ENCODE peak calls at places on chromosomes 6 and 20, in four cellular contexts. One of them, this sample, is unnamed.

GRCh38 chr6:16725145-16725864 is 36.0 kb downstream of the ATXN1 start:
- DNase-seq in BJ: peak; percentile 73
- DNase-seq in activated naive CD8-positive, alpha-beta T cell treated with anti-CD3 and anti-CD28 coated beads, Interleukin-2, amount 50 U/mL, for 24 hours: no peak
- DNase-seq in GM03348: peak; percentile 66
- DNase-seq in this sample: no peak

GRCh38 chr6:113412589-113413367 is 444.4 kb upstream of the MARCKS start:
- DNase-seq in BJ: no peak
- DNase-seq in activated naive CD8-positive, alpha-beta T cell treated with anti-CD3 and anti-CD28 coated beads, Interleukin-2, amount 50 U/mL, for 24 hours: no peak
- DNase-seq in GM03348: no peak
- DNase-seq in this sample: no peak

GRCh38 chr20:44593721-44594120 is 11.3 kb downstream of the PKIG start:
- DNase-seq in BJ: no peak
- DNase-seq in activated naive CD8-positive, alpha-beta T cell treated with anti-CD3 and anti-CD28 coated beads, Interleukin-2, amount 50 U/mL, for 24 hours: no peak
- DNase-seq in GM03348: no peak
- DNase-seq in this sample: no peak

GRCh38 chr6:85163553-85163952 is 286.3 kb upstream of the NT5E start:
- DNase-seq in BJ: no peak
- DNase-seq in activated naive CD8-positive, alpha-beta T cell treated with anti-CD3 and anti-CD28 coated beads, Interleukin-2, amount 50 U/mL, for 24 hours: no peak
- DNase-seq in GM03348: no peak
- DNase-seq in this sample: no peak

GRCh38 chr20:63542031-63542559 is 4.9 kb upstream of the PTK6 start:
- DNase-seq in BJ: no peak
- DNase-seq in activated naive CD8-positive, alpha-beta T cell treated with anti-CD3 and anti-CD28 coated beads, Interleukin-2, amount 50 U/mL, for 24 hours: no peak
- DNase-seq in GM03348: no peak
- DNase-seq in this sample: no peak

GRCh38 chr6:75409928-75410327 is 83.7 kb downstream of the FILIP1 start:
- DNase-seq in BJ: peak; percentile 26
- DNase-seq in activated naive CD8-positive, alpha-beta T cell treated with anti-CD3 and anti-CD28 coated beads, Interleukin-2, amount 50 U/mL, for 24 hours: no peak
- DNase-seq in GM03348: no peak
- DNase-seq in this sample: no peak

GRCh38 chr6:113065606-113066005 is 718.5 kb downstream of the RFPL4B start:
- DNase-seq in BJ: peak; percentile 43
- DNase-seq in activated naive CD8-positive, alpha-beta T cell treated with anti-CD3 and anti-CD28 coated beads, Interleukin-2, amount 50 U/mL, for 24 hours: no peak
- DNase-seq in GM03348: no peak
- DNase-seq in this sample: no peak

GRCh38 chr20:59779656-59780380 is 153.6 kb downstream of the SYCP2 start:
- DNase-seq in BJ: no peak
- DNase-seq in activated naive CD8-positive, alpha-beta T cell treated with anti-CD3 and anti-CD28 coated beads, Interleukin-2, amount 50 U/mL, for 24 hours: no peak
- DNase-seq in GM03348: no peak
- DNase-seq in this sample: no peak

GRCh38 chr20:409697-410559 is 1.8 kb downstream of the RBCK1 start:
- DNase-seq in BJ: no peak
- DNase-seq in activated naive CD8-positive, alpha-beta T cell treated with anti-CD3 and anti-CD28 coated beads, Interleukin-2, amount 50 U/mL, for 24 hours: no peak
- DNase-seq in GM03348: no peak
- DNase-seq in this sample: no peak

GRCh38 chr6:73329201-73329600 is 24.9 kb downstream of the DPPA5 start:
- DNase-seq in BJ: no peak
- DNase-seq in activated naive CD8-positive, alpha-beta T cell treated with anti-CD3 and anti-CD28 coated beads, Interleukin-2, amount 50 U/mL, for 24 hours: no peak
- DNase-seq in GM03348: no peak
- DNase-seq in this sample: no peak

GRCh38 chr20:25279403-25279802 is 31.5 kb downstream of the PYGB start:
- DNase-seq in BJ: no peak
- DNase-seq in activated naive CD8-positive, alpha-beta T cell treated with anti-CD3 and anti-CD28 coated beads, Interleukin-2, amount 50 U/mL, for 24 hours: no peak
- DNase-seq in GM03348: no peak
- DNase-seq in this sample: no peak

GRCh38 chr6:132570221-132570777 is at the start of gene TAAR6:
- DNase-seq in BJ: no peak
- DNase-seq in activated naive CD8-positive, alpha-beta T cell treated with anti-CD3 and anti-CD28 coated beads, Interleukin-2, amount 50 U/mL, for 24 hours: no peak
- DNase-seq in GM03348: no peak
- DNase-seq in this sample: no peak

GRCh38 chr6:104462811-104463599 is 396.7 kb downstream of the HACE1 start:
- DNase-seq in BJ: no peak
- DNase-seq in activated naive CD8-positive, alpha-beta T cell treated with anti-CD3 and anti-CD28 coated beads, Interleukin-2, amount 50 U/mL, for 24 hours: no peak
- DNase-seq in GM03348: no peak
- DNase-seq in this sample: no peak

GRCh38 chr20:64231621-64232550 is 23.7 kb upstream of the PCMTD2 start:
- DNase-seq in BJ: no peak
- DNase-seq in activated naive CD8-positive, alpha-beta T cell treated with anti-CD3 and anti-CD28 coated beads, Interleukin-2, amount 50 U/mL, for 24 hours: no peak
- DNase-seq in GM03348: no peak
- DNase-seq in this sample: no peak

GRCh38 chr20:46078954-46079353 is 10.8 kb downstream of the NCOA5 start:
- DNase-seq in BJ: no peak
- DNase-seq in activated naive CD8-positive, alpha-beta T cell treated with anti-CD3 and anti-CD28 coated beads, Interleukin-2, amount 50 U/mL, for 24 hours: no peak
- DNase-seq in GM03348: no peak
- DNase-seq in this sample: no peak

GRCh38 chr6:29989211-29989610 is 46.9 kb downstream of the HLA-A start:
- DNase-seq in BJ: no peak
- DNase-seq in activated naive CD8-positive, alpha-beta T cell treated with anti-CD3 and anti-CD28 coated beads, Interleukin-2, amount 50 U/mL, for 24 hours: no peak
- DNase-seq in GM03348: no peak
- DNase-seq in this sample: no peak

GRCh38 chr20:50276119-50277063 is 85.8 kb downstream of the CEBPB start:
- DNase-seq in BJ: no peak
- DNase-seq in activated naive CD8-positive, alpha-beta T cell treated with anti-CD3 and anti-CD28 coated beads, Interleukin-2, amount 50 U/mL, for 24 hours: no peak
- DNase-seq in GM03348: no peak
- DNase-seq in this sample: no peak

GRCh38 chr6:56040875-56041274 is 165.5 kb upstream of the BMP5 start:
- DNase-seq in BJ: no peak
- DNase-seq in activated naive CD8-positive, alpha-beta T cell treated with anti-CD3 and anti-CD28 coated beads, Interleukin-2, amount 50 U/mL, for 24 hours: no peak
- DNase-seq in GM03348: peak; percentile 22
- DNase-seq in this sample: no peak

GRCh38 chr6:11328613-11329247 is 96.3 kb upstream of the NEDD9 start:
- DNase-seq in BJ: peak; percentile 82
- DNase-seq in activated naive CD8-positive, alpha-beta T cell treated with anti-CD3 and anti-CD28 coated beads, Interleukin-2, amount 50 U/mL, for 24 hours: no peak
- DNase-seq in GM03348: peak; percentile 70
- DNase-seq in this sample: no peak

GRCh38 chr20:41408131-41408789 is 41.6 kb upstream of the EMILIN3 start:
- DNase-seq in BJ: no peak
- DNase-seq in activated naive CD8-positive, alpha-beta T cell treated with anti-CD3 and anti-CD28 coated beads, Interleukin-2, amount 50 U/mL, for 24 hours: no peak
- DNase-seq in GM03348: no peak
- DNase-seq in this sample: no peak

GRCh38 chr6:29631209-29631810 is 1.7 kb downstream of the GABBR1 start:
- DNase-seq in BJ: no peak
- DNase-seq in activated naive CD8-positive, alpha-beta T cell treated with anti-CD3 and anti-CD28 coated beads, Interleukin-2, amount 50 U/mL, for 24 hours: no peak
- DNase-seq in GM03348: no peak
- DNase-seq in this sample: no peak

GRCh38 chr6:131652472-131652871 is 15.4 kb downstream of the ENPP3 start:
- DNase-seq in BJ: no peak
- DNase-seq in activated naive CD8-positive, alpha-beta T cell treated with anti-CD3 and anti-CD28 coated beads, Interleukin-2, amount 50 U/mL, for 24 hours: no peak
- DNase-seq in GM03348: no peak
- DNase-seq in this sample: peak; percentile 77

GRCh38 chr20:45935416-45936046 is 1.0 kb downstream of the PCIF1 start:
- DNase-seq in BJ: no peak
- DNase-seq in activated naive CD8-positive, alpha-beta T cell treated with anti-CD3 and anti-CD28 coated beads, Interleukin-2, amount 50 U/mL, for 24 hours: no peak
- DNase-seq in GM03348: peak; percentile 23
- DNase-seq in this sample: no peak

GRCh38 chr6:17987576-17988421 is at the start of gene KIF13A:
- DNase-seq in BJ: no peak
- DNase-seq in activated naive CD8-positive, alpha-beta T cell treated with anti-CD3 and anti-CD28 coated beads, Interleukin-2, amount 50 U/mL, for 24 hours: peak; percentile 58
- DNase-seq in GM03348: peak; percentile 89
- DNase-seq in this sample: peak; percentile 75

GRCh38 chr6:24126586-24127192 is 674 bp downstream of the NRSN1 start:
- DNase-seq in BJ: no peak
- DNase-seq in activated naive CD8-positive, alpha-beta T cell treated with anti-CD3 and anti-CD28 coated beads, Interleukin-2, amount 50 U/mL, for 24 hours: peak; percentile 15
- DNase-seq in GM03348: peak; percentile 37
- DNase-seq in this sample: peak; percentile 50

GRCh38 chr20:53130819-53131218 is 158.7 kb downstream of the TSHZ2 start:
- DNase-seq in BJ: no peak
- DNase-seq in activated naive CD8-positive, alpha-beta T cell treated with anti-CD3 and anti-CD28 coated beads, Interleukin-2, amount 50 U/mL, for 24 hours: no peak
- DNase-seq in GM03348: no peak
- DNase-seq in this sample: no peak

GRCh38 chr6:138970159-138970558 is 17.9 kb downstream of the REPS1 start:
- DNase-seq in BJ: no peak
- DNase-seq in activated naive CD8-positive, alpha-beta T cell treated with anti-CD3 and anti-CD28 coated beads, Interleukin-2, amount 50 U/mL, for 24 hours: no peak
- DNase-seq in GM03348: no peak
- DNase-seq in this sample: peak; percentile 26

GRCh38 chr6:76351275-76351674 is 278.8 kb upstream of the IMPG1 start:
- DNase-seq in BJ: no peak
- DNase-seq in activated naive CD8-positive, alpha-beta T cell treated with anti-CD3 and anti-CD28 coated beads, Interleukin-2, amount 50 U/mL, for 24 hours: no peak
- DNase-seq in GM03348: no peak
- DNase-seq in this sample: peak; percentile 3

GRCh38 chr6:39829331-39829730 is 37.2 kb downstream of the DAAM2 start:
- DNase-seq in BJ: no peak
- DNase-seq in activated naive CD8-positive, alpha-beta T cell treated with anti-CD3 and anti-CD28 coated beads, Interleukin-2, amount 50 U/mL, for 24 hours: no peak
- DNase-seq in GM03348: no peak
- DNase-seq in this sample: no peak

GRCh38 chr6:73234732-73235131 is 9.4 kb upstream of the KHDC1L start:
- DNase-seq in BJ: peak; percentile 62
- DNase-seq in activated naive CD8-positive, alpha-beta T cell treated with anti-CD3 and anti-CD28 coated beads, Interleukin-2, amount 50 U/mL, for 24 hours: no peak
- DNase-seq in GM03348: peak; percentile 35
- DNase-seq in this sample: no peak